ENCODE peak calls at places on chromosomes 16 and 17, in nine cellular contexts. O is ascending aorta, P is psoas muscle, H is stomach, K is left lung, A is sigmoid colon, V is AG04450, D is A549, Y is AG10803. L is an unnamed sample.

GRCh38 chr16:30903596-30903995 is 7.2 kb downstream of the CTF1 start:
- DNase-seq in V (no peak), D (no peak), P (no peak), A (peak), H (no peak), Y (peak), K (peak), O (peak), L (no peak)

GRCh38 chr17:3983945-3984484 is 19.8 kb upstream of the ATP2A3 start:
- DNase-seq in P (no peak), A (no peak), H (no peak), V (no peak), O (no peak), D (no peak), Y (peak), K (no peak), L (no peak)

GRCh38 chr17:79388556-79389295 is 222.1 kb downstream of the RBFOX3 start:
- DNase-seq in K (peak), A (no peak), H (peak), O (no peak), D (peak), P (peak), Y (peak), V (no peak), L (no peak)

GRCh38 chr17:8745586-8746500 is 1.2 kb upstream of the CCDC42 start:
- DNase-seq in A (peak), H (peak), V (peak), P (peak), D (peak), O (peak), K (peak), Y (peak), L (no peak)

GRCh38 chr17:60825351-60825750 is 147.7 kb downstream of the BCAS3 start:
- DNase-seq in H (no peak), Y (no peak), A (no peak), K (no peak), P (no peak), V (no peak), O (no peak), D (no peak), L (no peak)

GRCh38 chr17:77163001-77163400 is 22.2 kb downstream of the SEC14L1 start:
- DNase-seq in P (no peak), Y (no peak), K (no peak), O (no peak), D (no peak), H (no peak), A (no peak), V (no peak), L (no peak)

GRCh38 chr16:67157892-67158635 is 1.6 kb downstream of the TRADD start:
- DNase-seq in K (no peak), D (no peak), Y (no peak), V (no peak), P (no peak), H (no peak), O (no peak), A (no peak), L (no peak)

GRCh38 chr16:5442986-5443385 is 345.4 kb upstream of the EEF2KMT start:
- DNase-seq in V (no peak), P (no peak), O (no peak), Y (no peak), H (no peak), A (no peak), D (no peak), K (no peak), L (no peak)

GRCh38 chr17:77061711-77062110 is 79.1 kb upstream of the SEC14L1 start:
- DNase-seq in D (no peak), K (no peak), Y (no peak), H (no peak), P (no peak), A (no peak), O (no peak), V (no peak), L (no peak)

GRCh38 chr16:30637952-30638351 is 12.8 kb upstream of the PRR14 start:
- DNase-seq in D (peak), Y (peak), K (no peak), A (no peak), P (no peak), H (no peak), O (no peak), V (no peak), L (no peak)

GRCh38 chr17:76385892-76386786 is 1.7 kb downstream of the SPHK1 start:
- DNase-seq in D (peak), H (peak), K (peak), A (peak), O (peak), Y (peak), P (peak), V (no peak), L (no peak)

GRCh38 chr16:1019234-1019933 is 37.8 kb downstream of the SOX8 start:
- DNase-seq in Y (peak), A (no peak), D (no peak), H (no peak), P (no peak), V (no peak), K (no peak), O (peak), L (peak)

GRCh38 chr17:74008196-74008595 is 195.3 kb upstream of the RPL38 start:
- DNase-seq in Y (no peak), A (no peak), K (no peak), D (peak), V (no peak), P (no peak), H (no peak), O (no peak), L (no peak)

GRCh38 chr16:2196981-2197511 is 641 bp upstream of the CASKIN1 start:
- DNase-seq in V (no peak), A (no peak), P (no peak), D (no peak), H (no peak), O (no peak), Y (no peak), K (no peak), L (no peak)

GRCh38 chr16:84294196-84295142 is at the start of gene WFDC1:
- DNase-seq in H (no peak), A (peak), D (no peak), P (no peak), O (peak), K (no peak), V (no peak), Y (peak), L (no peak)

GRCh38 chr17:9241371-9241712 is 220.0 kb downstream of the NTN1 start:
- DNase-seq in K (no peak), P (no peak), V (no peak), O (peak), Y (peak), D (no peak), A (peak), H (peak), L (no peak)

GRCh38 chr16:82888616-82889015 is 261.8 kb downstream of the CDH13 start:
- DNase-seq in V (peak), O (no peak), H (no peak), K (no peak), A (no peak), Y (peak), P (no peak), D (no peak), L (peak)

GRCh38 chr16:29736764-29737163 is 9.0 kb downstream of the C16orf54 start:
- DNase-seq in A (no peak), Y (no peak), V (no peak), K (no peak), P (no peak), O (no peak), H (no peak), D (no peak), L (no peak)

GRCh38 chr17:57945999-57946797 is 9.0 kb downstream of the CUEDC1 start:
- DNase-seq in V (no peak), K (no peak), H (no peak), A (no peak), Y (peak), D (no peak), P (no peak), O (no peak), L (peak)

GRCh38 chr17:76997981-76998531 is 129.9 kb downstream of the MGAT5B start:
- DNase-seq in Y (peak), A (no peak), K (no peak), P (no peak), D (no peak), O (no peak), H (no peak), V (no peak), L (no peak)

GRCh38 chr16:68774982-68775381 is 37.9 kb downstream of the CDH1 start:
- DNase-seq in O (no peak), D (no peak), P (no peak), A (no peak), K (no peak), H (no peak), Y (no peak), V (no peak), L (no peak)

GRCh38 chr17:46978489-46979022 is 497 bp downstream of the RPRML start:
- DNase-seq in A (no peak), V (no peak), Y (no peak), O (no peak), P (no peak), H (no peak), K (no peak), D (no peak), L (no peak)

GRCh38 chr17:81031571-81032550 is 3.1 kb upstream of the BAIAP2 start:
- DNase-seq in O (no peak), Y (no peak), K (peak), D (no peak), H (no peak), P (peak), A (peak), V (no peak), L (no peak)

DNA sequence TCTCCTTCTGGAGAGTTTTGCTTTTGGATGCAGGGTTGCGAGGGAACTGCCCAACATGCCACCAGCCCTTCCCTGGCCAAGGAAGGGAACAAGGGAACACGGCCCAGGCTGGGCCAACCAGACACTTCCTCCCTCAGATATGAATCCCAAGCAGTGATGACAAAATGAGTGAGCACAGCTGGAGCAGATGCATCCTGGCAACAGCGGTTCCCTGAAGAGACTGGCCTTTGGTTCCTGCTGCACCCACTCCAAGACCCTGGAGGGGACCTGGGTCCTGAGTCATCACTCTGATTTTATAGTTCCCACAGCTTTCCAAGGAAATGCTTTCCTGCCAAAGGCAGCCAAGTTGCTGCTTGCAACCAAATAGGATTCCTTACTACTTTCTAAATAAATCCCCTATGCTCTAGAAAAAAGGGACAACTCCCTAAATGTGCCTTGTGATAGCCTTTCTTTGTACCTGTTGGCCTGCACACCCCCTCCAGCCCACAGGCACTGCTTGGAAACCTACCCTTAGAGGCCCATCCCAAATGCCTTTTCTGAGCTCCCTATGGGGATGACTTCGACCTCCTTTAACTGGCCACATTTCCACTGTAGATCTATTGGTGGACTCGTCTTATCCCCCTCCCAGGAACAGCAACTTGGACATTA is 5.3 kb downstream of the ST3GAL2 start:
- DNase-seq in D (no peak), K (no peak), P (peak), H (no peak), O (peak), A (peak), Y (peak), V (no peak), L (peak)
- H3K4me3 ChIP-seq in D (no peak), K (no peak), P (peak), H (no peak), O (no peak), A (no peak), Y (no peak), V (no peak), L (no peak)

GRCh38 chr17:63232565-63233310 is 213.4 kb downstream of the CYB561 start:
- DNase-seq in Y (no peak), K (no peak), V (no peak), D (no peak), H (no peak), A (no peak), P (no peak), O (no peak), L (no peak)
- TF ChIP-seq CTCF in Y (no peak), K (no peak), V (no peak), D (no peak), H (no peak), A (no peak), P (no peak), O (no peak), L (no peak)

DNA sequence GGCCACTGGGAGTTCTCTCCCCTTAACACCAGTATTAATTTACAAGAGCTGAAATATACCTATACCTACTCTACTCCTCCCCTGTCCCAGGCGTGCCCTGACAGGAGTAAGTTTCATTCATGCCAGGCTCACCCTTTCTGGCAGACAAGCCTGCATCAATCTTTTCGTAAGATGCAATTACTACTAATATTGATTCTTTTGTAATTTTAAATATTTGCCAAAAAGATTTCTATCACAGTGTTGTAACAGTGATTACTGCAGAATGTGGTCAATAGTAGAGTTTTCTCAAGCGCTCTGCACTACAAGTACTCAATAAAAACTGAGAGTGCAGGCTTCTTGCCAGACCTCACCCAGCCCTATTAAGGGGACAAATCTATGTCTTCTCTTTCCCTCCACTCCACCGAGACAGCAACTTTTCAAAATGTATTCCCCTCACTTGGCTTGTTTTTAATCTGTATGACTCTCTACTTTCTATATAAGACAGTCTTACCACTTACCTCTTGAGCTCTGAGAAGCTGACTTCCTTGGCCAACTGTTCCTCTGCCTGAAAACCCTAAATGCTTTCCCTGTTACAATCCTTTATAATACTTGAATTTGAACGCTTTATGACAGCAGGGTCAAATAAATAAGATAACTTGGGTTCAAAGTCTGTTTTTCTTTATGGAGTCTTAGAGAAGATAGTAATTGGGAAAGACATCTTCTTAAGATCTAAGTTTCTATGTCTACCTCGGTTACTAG is at the start of gene TMIGD1:
- DNase-seq in O (no peak), Y (no peak), P (no peak), H (no peak), K (no peak), V (no peak), A (no peak), D (no peak), L (no peak)
- H3K4me3 ChIP-seq in O (no peak), Y (no peak), P (no peak), H (no peak), K (no peak), V (no peak), A (no peak), D (no peak), L (no peak)

GRCh38 chr17:5526821-5527598 is 40.6 kb downstream of the MIS12 start:
- DNase-seq in H (no peak), P (peak), Y (peak), V (peak), D (peak), A (peak), O (peak), K (no peak), L (peak)

GRCh38 chr17:5527647-5528250 is 41.4 kb downstream of the MIS12 start:
- DNase-seq in H (no peak), Y (no peak), V (no peak), P (no peak), O (peak), A (peak), D (no peak), K (no peak), L (no peak)

GRCh38 chr17:5523249-5523648 is 36.9 kb downstream of the MIS12 start:
- DNase-seq in A (no peak), K (no peak), Y (no peak), P (no peak), H (no peak), D (no peak), V (no peak), O (no peak), L (no peak)

GRCh38 chr17:5522476-5522875 is 36.1 kb downstream of the MIS12 start:
- DNase-seq in K (no peak), D (no peak), H (no peak), Y (no peak), P (no peak), O (no peak), V (no peak), A (no peak), L (no peak)
- TF ChIP-seq CTCF in K (no peak), D (no peak), H (no peak), Y (no peak), P (no peak), O (no peak), V (no peak), A (no peak), L (no peak)

DNA sequence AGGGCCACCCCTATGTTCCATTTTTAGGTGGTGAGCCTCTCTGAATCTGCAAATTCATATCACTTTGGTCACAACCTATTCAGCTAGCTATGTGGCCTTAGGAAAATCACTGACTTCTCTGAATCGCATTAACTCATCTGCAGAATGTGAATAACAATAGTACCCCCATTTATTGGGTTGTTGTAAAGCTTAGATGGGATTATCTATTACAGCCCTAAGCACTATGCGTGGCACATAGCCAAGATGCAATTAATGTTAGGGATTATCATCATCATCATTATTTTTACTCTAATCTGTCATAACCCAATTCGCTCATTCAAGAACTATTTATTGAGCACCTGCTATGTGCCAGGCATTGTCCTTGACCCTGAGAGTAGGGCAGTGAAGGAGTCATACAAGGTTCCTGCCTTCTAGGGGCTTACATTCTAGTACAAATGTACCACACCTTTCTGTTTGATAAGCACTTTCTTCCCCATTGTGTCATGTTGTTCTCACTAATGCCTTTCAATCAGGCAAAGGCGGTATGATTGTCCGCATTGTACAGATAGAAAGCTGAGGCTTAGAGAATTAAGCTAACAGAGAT is 38.5 kb downstream of the CHD9 start:
- DNase-seq in D (no peak), O (no peak), P (no peak), Y (no peak), A (no peak), K (no peak), V (no peak), H (no peak), L (no peak)
- H3K4me3 ChIP-seq in D (no peak), O (no peak), P (no peak), Y (no peak), A (no peak), K (no peak), V (no peak), H (no peak), L (no peak)

L was measured in BJ.